ENCODE peak calls at places on chromosomes 12 and 14, in nine cellular contexts. One of them, this sample, is unnamed.

GRCh38 chr12:40232602-40233001 is 7.8 kb downstream of the LRRK2 start:
- DNase-seq in transverse colon: no peak
- DNase-seq in A549: no peak
- DNase-seq in GM12878: no peak
- DNase-seq in K562: no peak
- DNase-seq in upper lobe of left lung: no peak
- DNase-seq in HepG2: no peak
- DNase-seq in tibial nerve: no peak
- DNase-seq in ovary: no peak
- DNase-seq in this sample: no peak

GRCh38 chr14:90760591-90761316 is 55.5 kb downstream of the TTC7B start:
- DNase-seq in transverse colon: no peak
- DNase-seq in A549: peak
- DNase-seq in GM12878: no peak
- DNase-seq in K562: no peak
- DNase-seq in upper lobe of left lung: no peak
- DNase-seq in HepG2: peak
- DNase-seq in tibial nerve: no peak
- DNase-seq in ovary: no peak
- DNase-seq in this sample: peak

GRCh38 chr14:88879016-88879415 is 54.6 kb downstream of the TTC8 start:
- DNase-seq in transverse colon: no peak
- DNase-seq in A549: no peak
- DNase-seq in GM12878: no peak
- DNase-seq in K562: no peak
- DNase-seq in upper lobe of left lung: no peak
- DNase-seq in HepG2: no peak
- DNase-seq in tibial nerve: no peak
- DNase-seq in ovary: no peak
- DNase-seq in this sample: no peak

GRCh38 chr12:117518594-117519270 is 157.3 kb upstream of the NOS1 start:
- DNase-seq in transverse colon: peak
- DNase-seq in A549: no peak
- DNase-seq in GM12878: no peak
- DNase-seq in K562: no peak
- DNase-seq in upper lobe of left lung: peak
- DNase-seq in HepG2: peak
- DNase-seq in tibial nerve: peak
- DNase-seq in ovary: no peak
- DNase-seq in this sample: no peak

GRCh38 chr14:72476657-72477499 is 417.0 kb downstream of the DPF3 start:
- DNase-seq in transverse colon: peak
- DNase-seq in A549: no peak
- DNase-seq in GM12878: peak
- DNase-seq in K562: no peak
- DNase-seq in upper lobe of left lung: peak
- DNase-seq in HepG2: no peak
- DNase-seq in tibial nerve: no peak
- DNase-seq in ovary: no peak
- DNase-seq in this sample: no peak

GRCh38 chr12:50222275-50222783 is 55.2 kb upstream of the CERS5 start:
- DNase-seq in transverse colon: peak
- DNase-seq in A549: no peak
- DNase-seq in GM12878: no peak
- DNase-seq in K562: peak
- DNase-seq in upper lobe of left lung: peak
- DNase-seq in HepG2: no peak
- DNase-seq in tibial nerve: peak
- DNase-seq in ovary: peak
- DNase-seq in this sample: no peak

GRCh38 chr12:57491393-57492280 is 3.8 kb downstream of the MARS1 start:
- DNase-seq in transverse colon: no peak
- DNase-seq in A549: peak
- DNase-seq in GM12878: no peak
- DNase-seq in K562: no peak
- DNase-seq in upper lobe of left lung: no peak
- DNase-seq in HepG2: peak
- DNase-seq in tibial nerve: no peak
- DNase-seq in ovary: no peak
- DNase-seq in this sample: no peak

GRCh38 chr14:104660597-104660996 is 28.8 kb upstream of the INF2 start:
- DNase-seq in transverse colon: peak
- DNase-seq in A549: no peak
- DNase-seq in GM12878: no peak
- DNase-seq in K562: no peak
- DNase-seq in upper lobe of left lung: no peak
- DNase-seq in HepG2: no peak
- DNase-seq in tibial nerve: no peak
- DNase-seq in ovary: no peak
- DNase-seq in this sample: no peak

GRCh38 chr12:52657305-52657902 is 5.4 kb upstream of the KRT2 start:
- DNase-seq in transverse colon: no peak
- DNase-seq in A549: no peak
- DNase-seq in GM12878: no peak
- DNase-seq in K562: no peak
- DNase-seq in upper lobe of left lung: no peak
- DNase-seq in HepG2: no peak
- DNase-seq in tibial nerve: no peak
- DNase-seq in ovary: no peak
- DNase-seq in this sample: no peak

GRCh38 chr14:97713023-97713422 is 915.8 kb downstream of the VRK1 start:
- DNase-seq in transverse colon: no peak
- DNase-seq in A549: no peak
- DNase-seq in GM12878: no peak
- DNase-seq in K562: no peak
- DNase-seq in upper lobe of left lung: no peak
- DNase-seq in HepG2: no peak
- DNase-seq in tibial nerve: no peak
- DNase-seq in ovary: no peak
- DNase-seq in this sample: no peak

GRCh38 chr12:130423136-130423535 is 85.4 kb downstream of the PIWIL1 start:
- DNase-seq in transverse colon: no peak
- DNase-seq in A549: no peak
- DNase-seq in GM12878: no peak
- DNase-seq in K562: no peak
- DNase-seq in upper lobe of left lung: no peak
- DNase-seq in HepG2: no peak
- DNase-seq in tibial nerve: no peak
- DNase-seq in ovary: no peak
- DNase-seq in this sample: no peak

GRCh38 chr12:3354586-3354985 is 136.4 kb upstream of the PRMT8 start:
- DNase-seq in transverse colon: no peak
- DNase-seq in A549: no peak
- DNase-seq in GM12878: no peak
- DNase-seq in K562: no peak
- DNase-seq in upper lobe of left lung: no peak
- DNase-seq in HepG2: no peak
- DNase-seq in tibial nerve: no peak
- DNase-seq in ovary: no peak
- DNase-seq in this sample: no peak

GRCh38 chr14:55045087-55045486 is 6.4 kb upstream of the MAPK1IP1L start:
- DNase-seq in transverse colon: no peak
- DNase-seq in A549: no peak
- DNase-seq in GM12878: no peak
- DNase-seq in K562: no peak
- DNase-seq in upper lobe of left lung: no peak
- DNase-seq in HepG2: no peak
- DNase-seq in tibial nerve: no peak
- DNase-seq in ovary: no peak
- DNase-seq in this sample: no peak
- TF ChIP-seq EP300 in transverse colon: no peak
- TF ChIP-seq EP300 in A549: no peak
- TF ChIP-seq EP300 in GM12878: no peak
- TF ChIP-seq EP300 in K562: no peak
- TF ChIP-seq EP300 in upper lobe of left lung: no peak
- TF ChIP-seq EP300 in HepG2: no peak
- TF ChIP-seq EP300 in tibial nerve: no peak
- TF ChIP-seq EP300 in ovary: no peak
- TF ChIP-seq EP300 in this sample: no peak

GRCh38 chr12:5864913-5865312 is 80.1 kb downstream of the ANO2 start:
- DNase-seq in transverse colon: no peak
- DNase-seq in A549: no peak
- DNase-seq in GM12878: no peak
- DNase-seq in K562: no peak
- DNase-seq in upper lobe of left lung: no peak
- DNase-seq in HepG2: no peak
- DNase-seq in tibial nerve: no peak
- DNase-seq in ovary: no peak
- DNase-seq in this sample: no peak
- TF ChIP-seq EP300 in transverse colon: no peak
- TF ChIP-seq EP300 in A549: no peak
- TF ChIP-seq EP300 in GM12878: no peak
- TF ChIP-seq EP300 in K562: no peak
- TF ChIP-seq EP300 in upper lobe of left lung: no peak
- TF ChIP-seq EP300 in HepG2: no peak
- TF ChIP-seq EP300 in tibial nerve: no peak
- TF ChIP-seq EP300 in ovary: no peak
- TF ChIP-seq EP300 in this sample: no peak

DNA sequence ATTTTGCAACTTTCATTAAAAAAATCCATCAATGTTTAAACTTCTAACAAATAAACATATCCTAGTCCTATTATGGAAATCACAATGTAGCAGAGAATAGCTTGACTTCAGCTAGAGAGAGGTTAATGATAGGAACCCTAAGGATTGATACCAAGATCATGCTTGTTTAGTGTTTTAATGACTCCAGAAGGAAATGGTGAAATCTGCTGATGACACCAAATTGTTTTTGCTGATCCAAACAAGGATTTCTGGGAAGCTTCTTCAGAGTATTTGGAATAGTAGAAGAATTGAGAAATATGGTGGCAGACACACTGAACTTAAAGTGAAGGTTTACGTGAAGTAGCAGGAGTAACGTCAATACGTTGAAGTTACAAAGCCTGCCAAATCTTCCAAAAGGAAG is 122.7 kb downstream of the RAD51B start:
- DNase-seq in transverse colon: no peak
- DNase-seq in A549: no peak
- DNase-seq in GM12878: no peak
- DNase-seq in K562: no peak
- DNase-seq in upper lobe of left lung: no peak
- DNase-seq in HepG2: no peak
- DNase-seq in tibial nerve: no peak
- DNase-seq in ovary: no peak
- DNase-seq in this sample: no peak
- TF ChIP-seq EP300 in transverse colon: no peak
- TF ChIP-seq EP300 in A549: no peak
- TF ChIP-seq EP300 in GM12878: no peak
- TF ChIP-seq EP300 in K562: no peak
- TF ChIP-seq EP300 in upper lobe of left lung: no peak
- TF ChIP-seq EP300 in HepG2: no peak
- TF ChIP-seq EP300 in tibial nerve: peak
- TF ChIP-seq EP300 in ovary: no peak
- TF ChIP-seq EP300 in this sample: no peak

DNA sequence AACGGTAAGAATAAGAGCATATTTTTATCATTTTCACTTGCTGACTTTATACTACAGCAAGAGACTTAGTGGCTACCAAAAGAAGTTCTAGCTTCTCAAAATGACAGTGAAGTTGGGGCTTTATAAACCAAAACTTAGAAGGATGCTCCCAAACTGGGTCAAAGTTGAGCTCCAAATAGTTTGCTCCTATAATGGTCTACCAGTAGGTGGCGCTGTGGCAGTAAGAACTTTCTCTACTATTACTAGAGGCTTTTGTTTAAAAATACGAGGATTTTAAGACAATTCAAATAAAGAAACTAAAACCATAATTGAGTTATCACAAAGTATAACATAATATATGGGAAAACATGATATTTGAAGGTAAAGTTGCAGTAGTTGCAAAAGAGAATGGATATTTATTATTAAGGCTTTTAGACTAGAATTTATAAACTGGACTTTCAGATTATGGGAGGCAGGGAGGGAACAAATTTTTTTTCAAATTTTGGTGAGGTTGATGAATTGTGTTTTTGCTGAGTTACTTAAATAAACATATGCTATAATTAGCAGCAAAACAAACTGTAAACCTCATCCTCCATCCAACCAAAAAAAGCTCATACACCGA is 75.0 kb downstream of the TGFB3 start:
- DNase-seq in transverse colon: peak
- DNase-seq in A549: peak
- DNase-seq in GM12878: no peak
- DNase-seq in K562: peak
- DNase-seq in upper lobe of left lung: peak
- DNase-seq in HepG2: peak
- DNase-seq in tibial nerve: peak
- DNase-seq in ovary: peak
- DNase-seq in this sample: peak
- TF ChIP-seq EP300 in transverse colon: no peak
- TF ChIP-seq EP300 in A549: no peak
- TF ChIP-seq EP300 in GM12878: no peak
- TF ChIP-seq EP300 in K562: no peak
- TF ChIP-seq EP300 in upper lobe of left lung: no peak
- TF ChIP-seq EP300 in HepG2: no peak
- TF ChIP-seq EP300 in tibial nerve: no peak
- TF ChIP-seq EP300 in ovary: no peak
- TF ChIP-seq EP300 in this sample: no peak

DNA sequence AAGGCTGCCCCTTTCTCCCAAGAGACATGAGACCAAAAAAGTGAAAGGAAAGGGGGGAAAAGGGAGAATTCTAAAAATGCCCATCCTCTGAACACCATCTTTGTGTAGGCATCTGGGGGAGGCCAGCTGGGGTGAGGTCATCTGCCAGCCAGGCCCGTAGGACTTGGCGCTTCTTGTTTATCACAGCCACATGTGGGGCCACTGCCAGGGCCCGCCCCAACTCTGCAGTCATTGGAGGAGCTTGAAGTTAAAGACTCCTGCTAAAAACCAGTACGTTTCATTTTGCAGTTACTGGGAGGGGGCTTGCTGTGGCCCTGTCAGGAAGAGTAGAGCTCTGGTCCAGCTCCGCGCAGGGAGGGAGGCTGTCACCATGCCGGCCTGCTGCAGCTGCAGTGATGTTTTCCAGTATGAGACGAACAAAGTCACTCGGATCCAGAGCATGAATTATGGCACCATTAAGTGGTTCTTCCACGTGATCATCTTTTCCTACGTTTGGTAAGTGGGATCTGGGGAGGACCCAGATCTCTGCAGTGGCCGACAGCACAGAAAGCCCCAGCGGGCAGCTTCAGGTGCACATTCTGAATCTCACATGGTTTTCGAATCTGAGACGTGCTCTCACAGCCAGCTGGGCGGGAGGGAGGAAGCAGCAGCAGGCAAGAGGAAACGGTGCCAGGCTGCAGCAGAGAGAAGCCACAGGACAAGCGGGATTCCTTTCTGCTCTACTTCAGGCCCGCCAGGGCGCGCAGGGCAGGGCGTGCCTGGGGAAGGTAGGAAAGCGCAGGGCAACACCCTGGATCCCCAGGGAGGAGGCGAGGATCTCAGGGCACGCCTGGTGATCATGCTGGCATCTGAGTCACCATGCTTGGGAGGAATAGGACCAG is at the start of gene P2RX7:
- DNase-seq in transverse colon: peak
- DNase-seq in A549: peak
- DNase-seq in GM12878: peak
- DNase-seq in K562: no peak
- DNase-seq in upper lobe of left lung: peak
- DNase-seq in HepG2: no peak
- DNase-seq in tibial nerve: peak
- DNase-seq in ovary: peak
- DNase-seq in this sample: peak
- TF ChIP-seq EP300 in transverse colon: no peak
- TF ChIP-seq EP300 in A549: no peak
- TF ChIP-seq EP300 in GM12878: no peak
- TF ChIP-seq EP300 in K562: no peak
- TF ChIP-seq EP300 in upper lobe of left lung: no peak
- TF ChIP-seq EP300 in HepG2: no peak
- TF ChIP-seq EP300 in tibial nerve: peak
- TF ChIP-seq EP300 in ovary: no peak
- TF ChIP-seq EP300 in this sample: no peak